ENCODE peak calls at places on chromosomes 7 and 10, in ten cellular contexts. I is NCI-H774; K is EH; T is dorsolateral prefrontal cortex; G is HT1080; J is fibroblast of the aortic adventitia; P is type B pancreatic cell; A is mucosa of descending colon; L is stimulated activated naive CD4-positive, alpha-beta T cell; H is EL. Q is an unnamed sample.

GRCh38 chr7:151853896-151854807 is 22.8 kb downstream of the PRKAG2 start:
- DNase-seq in J (no peak), I (no peak), K (no peak), L (no peak), P (no peak), H (peak), A (peak), G (no peak), T (no peak), Q (no peak)

GRCh38 chr10:6578221-6579192 is 1.6 kb downstream of the PRKCQ start:
- DNase-seq in P (no peak), H (no peak), I (no peak), K (no peak), T (no peak), L (peak), J (no peak), G (no peak), A (no peak), Q (no peak)

GRCh38 chr10:43040482-43041256 is 36.2 kb upstream of the RET start:
- DNase-seq in L (no peak), J (no peak), K (no peak), H (no peak), P (no peak), T (no peak), G (no peak), I (no peak), A (no peak), Q (no peak)

GRCh38 chr7:15461576-15461975 is 100.2 kb downstream of the AGMO start:
- DNase-seq in L (no peak), A (no peak), H (peak), T (no peak), J (peak), P (no peak), G (peak), I (no peak), K (peak), Q (no peak)

GRCh38 chr10:103885617-103886016 is 30.2 kb upstream of the SH3PXD2A start:
- DNase-seq in T (no peak), J (peak), H (peak), L (no peak), A (no peak), G (no peak), P (no peak), I (no peak), K (peak), Q (no peak)

GRCh38 chr7:48246073-48246472 is 74.8 kb downstream of the ABCA13 start:
- DNase-seq in H (no peak), K (peak), I (no peak), A (no peak), J (peak), G (no peak), T (no peak), P (no peak), L (no peak), Q (no peak)

GRCh38 chr10:132482090-132482489 is 55.5 kb upstream of the INPP5A start:
- DNase-seq in L (no peak), A (no peak), P (no peak), K (peak), J (peak), G (peak), I (no peak), H (peak), T (no peak), Q (no peak)

GRCh38 chr7:131637846-131638245 is 81.4 kb upstream of the PODXL start:
- DNase-seq in H (no peak), P (no peak), G (no peak), A (no peak), L (no peak), K (no peak), I (no peak), J (no peak), T (no peak), Q (no peak)

GRCh38 chr10:8790390-8790789 is 735.9 kb downstream of the GATA3 start:
- DNase-seq in A (no peak), L (no peak), G (no peak), J (no peak), P (no peak), I (no peak), T (no peak), K (no peak), H (no peak), Q (no peak)

GRCh38 chr10:31769564-31769963 is 159.1 kb downstream of the ARHGAP12 start:
- DNase-seq in K (peak), P (no peak), G (peak), L (no peak), A (no peak), J (peak), T (no peak), I (no peak), H (peak), Q (no peak)

GRCh38 chr10:66836057-66836456 is 89.8 kb upstream of the LRRTM3 start:
- DNase-seq in G (peak), K (peak), T (no peak), L (no peak), H (peak), I (no peak), A (no peak), P (no peak), J (peak), Q (no peak)

GRCh38 chr10:127094984-127095383 is 101.4 kb downstream of the INSYN2A start:
- DNase-seq in I (no peak), L (no peak), K (no peak), G (no peak), J (no peak), H (no peak), P (no peak), A (no peak), T (no peak), Q (no peak)

GRCh38 chr10:14071956-14072355 is 258.8 kb downstream of the FRMD4A start:
- DNase-seq in K (no peak), L (no peak), H (no peak), J (no peak), A (no peak), I (no peak), P (no peak), G (no peak), T (no peak), Q (no peak)

GRCh38 chr10:79159141-79159619 is 90.4 kb downstream of the ZMIZ1 start:
- DNase-seq in G (peak), P (no peak), H (peak), K (peak), L (no peak), J (peak), T (no peak), I (no peak), A (no peak), Q (no peak)

GRCh38 chr7:46626261-46627037 is 705.4 kb upstream of the IGFBP3 start:
- DNase-seq in P (no peak), J (no peak), T (no peak), I (peak), L (no peak), K (peak), A (no peak), H (no peak), G (no peak), Q (no peak)

GRCh38 chr10:31619410-31620095 is 300.5 kb downstream of the ZEB1 start:
- DNase-seq in H (no peak), A (peak), J (no peak), K (no peak), P (no peak), G (no peak), I (no peak), T (no peak), L (no peak), Q (no peak)

GRCh38 chr10:91901784-91902677 is 7.3 kb downstream of the FGFBP3 start:
- DNase-seq in J (peak), H (peak), I (no peak), K (peak), P (no peak), T (no peak), L (no peak), A (no peak), G (peak), Q (no peak)

GRCh38 chr10:132997517-132998265 is 55.3 kb upstream of the CFAP46 start:
- DNase-seq in J (no peak), T (no peak), K (no peak), L (no peak), I (no peak), G (no peak), P (no peak), A (no peak), H (no peak), Q (no peak)

GRCh38 chr7:116899308-116899707 is 36.9 kb downstream of the CAPZA2 start:
- DNase-seq in H (no peak), K (peak), P (no peak), L (no peak), G (no peak), I (no peak), A (no peak), T (no peak), J (no peak), Q (no peak)

Q was measured in pancreas.